ENCODE peak calls at places on chromosomes 2 and 18, in six cellular contexts. S is NCI-H2081 treated with DMSO at 0.1 percent for 48 hours; Q is activated CD8-positive, alpha-beta memory T cell treated with anti-CD3 and anti-CD28 coated beads for 48 hours; O is iPS DF 6.9; A is GM12891; J is kidney tubule cell. D is an unnamed sample.
A peak's percentile ranks its signal among the peaks of the same experiment; 100 is the strongest.

GRCh38 chr2:31129835-31130561 is 8.2 kb downstream of the GALNT14 start:
- DNase-seq in S (no peak), O (no peak), J (peak; percentile 10), A (no peak), Q (no peak), D (no peak)

GRCh38 chr2:37132914-37133313 is 23.9 kb downstream of the EIF2AK2 start:
- DNase-seq in Q (no peak), S (no peak), J (no peak), O (no peak), A (no peak), D (no peak)

GRCh38 chr2:134331081-134331480 is 77.2 kb downstream of the MGAT5 start:
- DNase-seq in A (no peak), Q (no peak), O (no peak), S (no peak), J (no peak), D (no peak)

GRCh38 chr18:3593904-3594759 is 144.2 kb downstream of the TGIF1 start:
- DNase-seq in Q (peak; percentile 67), A (peak; percentile 41), J (peak; percentile 96), O (peak; percentile 89), S (peak; percentile 70), D (peak; percentile 92)

GRCh38 chr2:152613235-152613634 is 104.0 kb downstream of the PRPF40A start:
- DNase-seq in J (no peak), Q (no peak), S (no peak), A (no peak), O (no peak), D (no peak)

GRCh38 chr18:10094608-10095137 is 180.9 kb downstream of the VAPA start:
- DNase-seq in Q (no peak), A (no peak), O (no peak), S (no peak), J (no peak), D (no peak)

GRCh38 chr2:81658227-81658626 is 1353.7 kb upstream of the LRRTM1 start:
- DNase-seq in A (no peak), S (no peak), Q (no peak), O (no peak), J (peak; percentile 91), D (no peak)

GRCh38 chr2:140344842-140345241 is 1564.7 kb upstream of the NXPH2 start:
- DNase-seq in S (no peak), J (no peak), Q (no peak), O (no peak), A (no peak), D (no peak)

GRCh38 chr18:13381907-13382682 is 163.5 kb downstream of the LDLRAD4 start:
- DNase-seq in S (no peak), J (peak; percentile 86), O (no peak), A (peak; percentile 50), Q (no peak), D (peak; percentile 77)

GRCh38 chr2:6789559-6790138 is 76.1 kb downstream of the CMPK2 start:
- DNase-seq in O (no peak), J (no peak), A (no peak), Q (no peak), S (no peak), D (no peak)

GRCh38 chr18:6835345-6835744 is 105.8 kb downstream of the ARHGAP28 start:
- DNase-seq in S (no peak), J (no peak), A (no peak), O (no peak), Q (no peak), D (no peak)

GRCh38 chr2:42791606-42792005 is 777 bp downstream of the HAAO start:
- DNase-seq in O (no peak), J (no peak), A (no peak), S (no peak), Q (no peak), D (no peak)

GRCh38 chr2:99819766-99820165 is 322.6 kb downstream of the AFF3 start:
- DNase-seq in J (peak; percentile 97), Q (no peak), A (no peak), S (no peak), O (no peak), D (no peak)

GRCh38 chr2:240502430-240503121 is 55.2 kb downstream of the ANKMY1 start:
- DNase-seq in Q (no peak), O (no peak), J (no peak), S (no peak), A (no peak), D (no peak)

GRCh38 chr2:70641263-70641784 is 87.7 kb upstream of the TGFA start:
- DNase-seq in A (no peak), Q (no peak), O (no peak), J (peak; percentile 71), S (no peak), D (no peak)

GRCh38 chr2:225008935-225009334 is 33.3 kb downstream of the DOCK10 start:
- DNase-seq in J (peak; percentile 19), O (no peak), S (no peak), A (no peak), Q (no peak), D (no peak)

GRCh38 chr2:143942486-143942885 is 577.4 kb downstream of the ZEB2 start:
- DNase-seq in S (no peak), O (no peak), A (no peak), J (no peak), Q (no peak), D (no peak)

GRCh38 chr2:207444756-207445155 is 85.0 kb upstream of the CREB1 start:
- DNase-seq in O (no peak), J (no peak), A (no peak), S (no peak), Q (no peak), D (no peak)